ENCODE peak calls at places on chromosomes 11 and 22, in seven cellular contexts. A is activated T-helper 1 cell treated with anti-CD3 and anti-CD28 coated beads, Interleukin-2, amount 50 U/mL, for 16 hours; G is activated T-cell treated with anti-CD3 and anti-CD28 coated beads for 1 hour; P is endothelial cell; H is posterior vena cava; L is RPMI7951; J is stimulated activated CD8-positive, alpha-beta memory T cell treated with anti-CD3 and anti-CD28 coated beads, Interleukin-15, amount 100 ng/mL, for 4 hours. X is an unnamed sample.

GRCh38 chr22:22039286-22040074 is 56.9 kb upstream of the TOP3B start:
- DNase-seq in G (no peak), L (no peak), H (no peak), A (no peak), J (no peak), P (no peak), X (no peak)

GRCh38 chr22:16949561-16949960 is 58.5 kb downstream of the GAB4 start:
- DNase-seq in J (no peak), G (no peak), H (no peak), P (no peak), L (peak; percentile 65), A (no peak), X (no peak)

GRCh38 chr11:19878520-19878919 is 165.9 kb downstream of the NAV2 start:
- DNase-seq in P (no peak), H (no peak), A (no peak), J (no peak), G (no peak), L (no peak), X (no peak)

GRCh38 chr22:20571531-20572007 is 64.2 kb downstream of the MED15 start:
- DNase-seq in L (peak; percentile 24), A (peak; percentile 51), P (peak; percentile 66), J (peak; percentile 43), G (peak; percentile 71), H (no peak), X (no peak)

GRCh38 chr22:19576460-19577421 is 52.5 kb upstream of the CLDN5 start:
- DNase-seq in H (no peak), G (peak; percentile 35), A (no peak), L (peak; percentile 85), P (no peak), J (peak; percentile 61), X (no peak)

GRCh38 chr11:65213322-65214211 is 31.8 kb downstream of the CAPN1 start:
- DNase-seq in P (no peak), H (peak; percentile 80), J (no peak), G (no peak), L (peak; percentile 68), A (no peak), X (peak; percentile 68)

GRCh38 chr11:72216638-72217037 is at the start of gene FOLR2:
- DNase-seq in A (no peak), J (no peak), H (no peak), P (no peak), L (no peak), G (no peak), X (no peak)

GRCh38 chr11:68200639-68201038 is 12.5 kb downstream of the KMT5B start:
- DNase-seq in P (no peak), H (no peak), J (no peak), A (no peak), L (no peak), G (no peak), X (no peak)

X was measured in NCI-H2171 treated with DMSO at 0.1 percent for 48 hours.